ENCODE peak calls at places on chromosomes 4 and X, in ten cellular contexts. One of them, this sample, is unnamed.

GRCh38 chr4:109472343-109472761 is 38.7 kb downstream of the SEC24B start:
- DNase-seq in SK-N-SH: no peak
- DNase-seq in tibial artery: no peak
- DNase-seq in osteoblast: no peak
- DNase-seq in A549: peak; percentile 7
- DNase-seq in GM12865: no peak
- DNase-seq in HFF-Myc: peak; percentile 46
- DNase-seq in GM23338: no peak
- DNase-seq in psoas muscle: no peak
- DNase-seq in lower leg skin: no peak
- DNase-seq in this sample: peak; percentile 1

GRCh38 chr4:105113800-105114199 is 32.9 kb upstream of the TET2 start:
- DNase-seq in GM23338: no peak
- DNase-seq in lower leg skin: no peak
- DNase-seq in tibial artery: no peak
- DNase-seq in SK-N-SH: no peak
- DNase-seq in psoas muscle: no peak
- DNase-seq in osteoblast: no peak
- DNase-seq in GM12865: peak; percentile 18
- DNase-seq in HFF-Myc: no peak
- DNase-seq in A549: no peak
- DNase-seq in this sample: no peak

GRCh38 chr4:680931-681645 is 6.7 kb downstream of the MYL5 start:
- DNase-seq in GM12865: peak; percentile 75
- DNase-seq in psoas muscle: peak; percentile 76
- DNase-seq in A549: peak; percentile 24
- DNase-seq in HFF-Myc: no peak
- DNase-seq in osteoblast: peak; percentile 98
- DNase-seq in GM23338: peak; percentile 77
- DNase-seq in SK-N-SH: peak; percentile 94
- DNase-seq in lower leg skin: peak; percentile 96
- DNase-seq in tibial artery: no peak
- DNase-seq in this sample: no peak

GRCh38 chr4:48914311-48914710 is 7.7 kb upstream of the OCIAD2 start:
- DNase-seq in GM12865: no peak
- DNase-seq in psoas muscle: no peak
- DNase-seq in SK-N-SH: no peak
- DNase-seq in HFF-Myc: no peak
- DNase-seq in lower leg skin: no peak
- DNase-seq in osteoblast: no peak
- DNase-seq in tibial artery: no peak
- DNase-seq in GM23338: no peak
- DNase-seq in A549: no peak
- DNase-seq in this sample: no peak

GRCh38 chrX:85977218-85977617 is 70.1 kb downstream of the CHM start:
- DNase-seq in A549: no peak
- DNase-seq in HFF-Myc: no peak
- DNase-seq in psoas muscle: no peak
- DNase-seq in SK-N-SH: no peak
- DNase-seq in osteoblast: no peak
- DNase-seq in tibial artery: no peak
- DNase-seq in GM12865: peak; percentile 12
- DNase-seq in GM23338: no peak
- DNase-seq in lower leg skin: no peak
- DNase-seq in this sample: no peak

GRCh38 chr4:109730294-109731051 is 603 bp upstream of the PLA2G12A start:
- DNase-seq in lower leg skin: peak; percentile 87
- DNase-seq in SK-N-SH: peak; percentile 59
- DNase-seq in osteoblast: peak; percentile 90
- DNase-seq in HFF-Myc: peak; percentile 17
- DNase-seq in psoas muscle: peak; percentile 51
- DNase-seq in A549: peak; percentile 56
- DNase-seq in GM12865: no peak
- DNase-seq in tibial artery: peak; percentile 81
- DNase-seq in GM23338: peak; percentile 71
- DNase-seq in this sample: no peak

GRCh38 chrX:67614414-67614813 is 70.6 kb downstream of the AR start:
- DNase-seq in lower leg skin: no peak
- DNase-seq in tibial artery: no peak
- DNase-seq in GM23338: no peak
- DNase-seq in SK-N-SH: no peak
- DNase-seq in GM12865: no peak
- DNase-seq in osteoblast: no peak
- DNase-seq in HFF-Myc: no peak
- DNase-seq in A549: peak; percentile 82
- DNase-seq in psoas muscle: no peak
- DNase-seq in this sample: no peak

GRCh38 chrX:86171366-86171765 is 23.1 kb downstream of the DACH2 start:
- DNase-seq in GM23338: peak; percentile 69
- DNase-seq in osteoblast: no peak
- DNase-seq in GM12865: peak; percentile 40
- DNase-seq in lower leg skin: no peak
- DNase-seq in psoas muscle: no peak
- DNase-seq in A549: peak; percentile 47
- DNase-seq in SK-N-SH: peak; percentile 4
- DNase-seq in HFF-Myc: no peak
- DNase-seq in tibial artery: no peak
- DNase-seq in this sample: no peak

GRCh38 chr4:95181446-95182306 is 367.1 kb downstream of the UNC5C start:
- DNase-seq in SK-N-SH: peak; percentile 52
- DNase-seq in A549: no peak
- DNase-seq in HFF-Myc: no peak
- DNase-seq in tibial artery: no peak
- DNase-seq in lower leg skin: no peak
- DNase-seq in psoas muscle: no peak
- DNase-seq in GM23338: peak; percentile 77
- DNase-seq in osteoblast: no peak
- DNase-seq in GM12865: peak; percentile 18
- DNase-seq in this sample: no peak

GRCh38 chr4:146243141-146243882 is 29.0 kb downstream of the REELD1 start:
- DNase-seq in A549: peak; percentile 17
- DNase-seq in osteoblast: no peak
- DNase-seq in psoas muscle: no peak
- DNase-seq in GM23338: peak; percentile 76
- DNase-seq in lower leg skin: no peak
- DNase-seq in HFF-Myc: no peak
- DNase-seq in SK-N-SH: no peak
- DNase-seq in GM12865: peak; percentile 86
- DNase-seq in tibial artery: no peak
- DNase-seq in this sample: no peak

GRCh38 chrX:131762802-131763234 is 218.9 kb downstream of the OR13H1 start:
- DNase-seq in A549: peak; percentile 87
- DNase-seq in HFF-Myc: no peak
- DNase-seq in GM12865: peak; percentile 28
- DNase-seq in SK-N-SH: peak; percentile 50
- DNase-seq in GM23338: peak; percentile 8
- DNase-seq in osteoblast: no peak
- DNase-seq in psoas muscle: no peak
- DNase-seq in tibial artery: no peak
- DNase-seq in lower leg skin: no peak
- DNase-seq in this sample: no peak
- TF ChIP-seq CTCF in A549: peak; percentile 66
- TF ChIP-seq CTCF in HFF-Myc: no peak
- TF ChIP-seq CTCF in GM12865: no peak
- TF ChIP-seq CTCF in SK-N-SH: peak; percentile 66
- TF ChIP-seq CTCF in GM23338: no peak
- TF ChIP-seq CTCF in osteoblast: peak; percentile 41
- TF ChIP-seq CTCF in psoas muscle: peak; percentile 56
- TF ChIP-seq CTCF in tibial artery: no peak
- TF ChIP-seq CTCF in lower leg skin: no peak
- TF ChIP-seq CTCF in this sample: no peak

GRCh38 chr4:145179201-145179860 is 1.1 kb downstream of the OTUD4 start:
- DNase-seq in GM12865: peak; percentile 94
- DNase-seq in lower leg skin: peak; percentile 91
- DNase-seq in psoas muscle: peak; percentile 76
- DNase-seq in A549: peak; percentile 54
- DNase-seq in osteoblast: peak; percentile 94
- DNase-seq in tibial artery: peak; percentile 82
- DNase-seq in GM23338: peak; percentile 48
- DNase-seq in HFF-Myc: no peak
- DNase-seq in SK-N-SH: peak; percentile 77
- DNase-seq in this sample: no peak

GRCh38 chr4:145177511-145177905 is 2.9 kb downstream of the OTUD4 start:
- DNase-seq in psoas muscle: no peak
- DNase-seq in SK-N-SH: no peak
- DNase-seq in GM23338: no peak
- DNase-seq in osteoblast: peak; percentile 52
- DNase-seq in tibial artery: no peak
- DNase-seq in A549: no peak
- DNase-seq in HFF-Myc: no peak
- DNase-seq in GM12865: no peak
- DNase-seq in lower leg skin: no peak
- DNase-seq in this sample: no peak

GRCh38 chr4:145177906-145178538 is 2.4 kb downstream of the OTUD4 start:
- DNase-seq in SK-N-SH: no peak
- DNase-seq in GM12865: no peak
- DNase-seq in psoas muscle: no peak
- DNase-seq in tibial artery: no peak
- DNase-seq in A549: peak; percentile 12
- DNase-seq in lower leg skin: no peak
- DNase-seq in GM23338: peak; percentile 25
- DNase-seq in osteoblast: peak; percentile 65
- DNase-seq in HFF-Myc: no peak
- DNase-seq in this sample: no peak

GRCh38 chr4:145178740-145179139 is 1.6 kb downstream of the OTUD4 start:
- DNase-seq in psoas muscle: no peak
- DNase-seq in tibial artery: no peak
- DNase-seq in GM23338: no peak
- DNase-seq in GM12865: peak; percentile 50
- DNase-seq in HFF-Myc: no peak
- DNase-seq in SK-N-SH: peak; percentile 17
- DNase-seq in osteoblast: peak; percentile 19
- DNase-seq in A549: no peak
- DNase-seq in lower leg skin: no peak
- DNase-seq in this sample: no peak

DNA sequence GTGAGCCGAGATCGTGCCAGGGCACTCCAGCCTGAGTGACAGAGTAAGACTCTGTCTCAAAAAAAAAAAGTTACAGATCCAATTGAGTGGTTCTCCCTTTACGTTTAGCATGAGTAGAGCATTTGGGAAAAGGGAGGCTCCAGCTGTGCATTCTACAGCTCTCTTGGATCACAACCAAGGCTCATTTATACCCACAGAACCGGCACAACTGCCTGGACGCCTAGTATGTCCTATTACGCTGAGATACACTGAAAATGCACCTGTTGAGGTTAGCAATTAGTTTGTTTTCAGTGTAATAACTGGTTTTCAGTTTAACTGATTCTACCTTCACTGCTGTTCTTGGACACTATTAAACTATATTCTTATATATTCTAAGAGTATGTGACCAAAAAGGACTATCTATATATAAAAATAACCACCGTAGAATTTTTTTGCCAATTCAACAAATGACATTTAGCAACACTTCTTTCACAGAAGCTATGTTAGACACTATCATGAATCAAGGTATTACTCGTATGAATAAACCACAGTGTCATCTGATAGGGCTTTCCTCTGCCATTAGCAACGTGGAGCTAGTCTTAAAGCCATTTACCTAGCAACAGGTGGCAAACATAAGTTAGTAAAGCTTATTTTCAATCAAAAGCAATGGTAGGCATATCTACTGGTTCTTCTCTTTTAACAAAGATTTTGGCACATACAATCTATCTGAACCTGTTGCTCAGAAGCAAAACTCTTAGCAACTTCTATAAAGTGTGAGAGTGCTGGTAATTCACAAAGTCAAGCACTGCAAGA is 3.6 kb downstream of the OTUD4 start:
- DNase-seq in psoas muscle: no peak
- DNase-seq in GM12865: peak; percentile 31
- DNase-seq in SK-N-SH: no peak
- DNase-seq in tibial artery: no peak
- DNase-seq in GM23338: no peak
- DNase-seq in osteoblast: no peak
- DNase-seq in lower leg skin: no peak
- DNase-seq in A549: no peak
- DNase-seq in HFF-Myc: no peak
- DNase-seq in this sample: no peak
- H3K4me3 ChIP-seq in psoas muscle: peak overlapping the region; percentile 83
- H3K4me3 ChIP-seq in GM12865: peak overlapping the region; percentile 98
- H3K4me3 ChIP-seq in SK-N-SH: peak overlapping the region; percentile 74
- H3K4me3 ChIP-seq in tibial artery: peak overlapping the region; percentile 98
- H3K4me3 ChIP-seq in GM23338: peak overlapping the region; percentile 80
- H3K4me3 ChIP-seq in osteoblast: peak overlapping the region; percentile 92
- H3K4me3 ChIP-seq in lower leg skin: no peak overlapping the region
- H3K4me3 ChIP-seq in A549: peak overlapping the region; percentile 65
- H3K4me3 ChIP-seq in HFF-Myc: peak overlapping the region; percentile 89
- H3K4me3 ChIP-seq in this sample: no peak overlapping the region

GRCh38 chr4:186642998-186643397 is 80.7 kb downstream of the FAT1 start:
- DNase-seq in tibial artery: no peak
- DNase-seq in GM12865: no peak
- DNase-seq in HFF-Myc: no peak
- DNase-seq in A549: no peak
- DNase-seq in osteoblast: no peak
- DNase-seq in psoas muscle: no peak
- DNase-seq in lower leg skin: no peak
- DNase-seq in GM23338: no peak
- DNase-seq in SK-N-SH: no peak
- DNase-seq in this sample: no peak
- TF ChIP-seq CTCF in tibial artery: no peak
- TF ChIP-seq CTCF in GM12865: no peak
- TF ChIP-seq CTCF in HFF-Myc: no peak
- TF ChIP-seq CTCF in A549: no peak
- TF ChIP-seq CTCF in osteoblast: no peak
- TF ChIP-seq CTCF in psoas muscle: no peak
- TF ChIP-seq CTCF in lower leg skin: no peak
- TF ChIP-seq CTCF in GM23338: no peak
- TF ChIP-seq CTCF in SK-N-SH: no peak
- TF ChIP-seq CTCF in this sample: no peak

GRCh38 chr4:75244325-75244724 is 269.9 kb downstream of the RCHY1 start:
- DNase-seq in GM12865: no peak
- DNase-seq in SK-N-SH: no peak
- DNase-seq in psoas muscle: no peak
- DNase-seq in HFF-Myc: no peak
- DNase-seq in lower leg skin: no peak
- DNase-seq in tibial artery: no peak
- DNase-seq in A549: no peak
- DNase-seq in GM23338: no peak
- DNase-seq in osteoblast: no peak
- DNase-seq in this sample: no peak

GRCh38 chr4:75249739-75250138 is 264.5 kb downstream of the RCHY1 start:
- DNase-seq in HFF-Myc: no peak
- DNase-seq in GM12865: no peak
- DNase-seq in psoas muscle: no peak
- DNase-seq in osteoblast: no peak
- DNase-seq in tibial artery: no peak
- DNase-seq in GM23338: no peak
- DNase-seq in SK-N-SH: no peak
- DNase-seq in lower leg skin: no peak
- DNase-seq in A549: no peak
- DNase-seq in this sample: no peak

GRCh38 chr4:75251547-75251946 is 262.7 kb downstream of the RCHY1 start:
- DNase-seq in osteoblast: no peak
- DNase-seq in GM23338: no peak
- DNase-seq in HFF-Myc: no peak
- DNase-seq in A549: no peak
- DNase-seq in psoas muscle: no peak
- DNase-seq in SK-N-SH: no peak
- DNase-seq in lower leg skin: no peak
- DNase-seq in tibial artery: no peak
- DNase-seq in GM12865: peak; percentile 63
- DNase-seq in this sample: no peak

GRCh38 chr4:75243570-75243969 is 270.6 kb downstream of the RCHY1 start:
- DNase-seq in GM23338: no peak
- DNase-seq in psoas muscle: no peak
- DNase-seq in tibial artery: no peak
- DNase-seq in A549: no peak
- DNase-seq in osteoblast: no peak
- DNase-seq in GM12865: no peak
- DNase-seq in SK-N-SH: no peak
- DNase-seq in HFF-Myc: no peak
- DNase-seq in lower leg skin: no peak
- DNase-seq in this sample: no peak

GRCh38 chr4:75248770-75249467 is 265.3 kb downstream of the RCHY1 start:
- DNase-seq in A549: no peak
- DNase-seq in lower leg skin: no peak
- DNase-seq in osteoblast: no peak
- DNase-seq in psoas muscle: no peak
- DNase-seq in GM12865: no peak
- DNase-seq in GM23338: no peak
- DNase-seq in SK-N-SH: no peak
- DNase-seq in HFF-Myc: no peak
- DNase-seq in tibial artery: no peak
- DNase-seq in this sample: no peak
- H3K4me3 ChIP-seq in A549: no peak overlapping the region
- H3K4me3 ChIP-seq in lower leg skin: no peak overlapping the region
- H3K4me3 ChIP-seq in osteoblast: no peak overlapping the region
- H3K4me3 ChIP-seq in psoas muscle: no peak overlapping the region
- H3K4me3 ChIP-seq in GM12865: no peak overlapping the region
- H3K4me3 ChIP-seq in GM23338: no peak overlapping the region
- H3K4me3 ChIP-seq in SK-N-SH: no peak overlapping the region
- H3K4me3 ChIP-seq in HFF-Myc: no peak overlapping the region
- H3K4me3 ChIP-seq in tibial artery: no peak overlapping the region
- H3K4me3 ChIP-seq in this sample: no peak overlapping the region